ENCODE peak calls at places on chromosomes 12 and 14, in ten cellular contexts. One of them, this sample, is unnamed.
A peak's percentile ranks its signal among the peaks of the same experiment; 100 is the strongest.

GRCh38 chr12:84056-84455 is 17.5 kb downstream of the IQSEC3 start:
- DNase-seq in PC-3: no peak
- DNase-seq in GM20000: no peak
- DNase-seq in mucosa of descending colon: no peak
- DNase-seq in neural crest cell: no peak
- DNase-seq in upper lobe of left lung: no peak
- DNase-seq in B cell: no peak
- DNase-seq in fibroblast of mammary gland: no peak
- DNase-seq in CD8-positive, alpha-beta T cell: no peak
- DNase-seq in nephron progenitor cell: no peak
- DNase-seq in this sample: no peak

GRCh38 chr12:104023710-104024109 is 26.3 kb downstream of the GLT8D2 start:
- DNase-seq in PC-3: no peak
- DNase-seq in GM20000: no peak
- DNase-seq in mucosa of descending colon: no peak
- DNase-seq in neural crest cell: no peak
- DNase-seq in upper lobe of left lung: no peak
- DNase-seq in B cell: no peak
- DNase-seq in fibroblast of mammary gland: no peak
- DNase-seq in CD8-positive, alpha-beta T cell: no peak
- DNase-seq in nephron progenitor cell: no peak
- DNase-seq in this sample: no peak

GRCh38 chr14:90204516-90204915 is 51.8 kb upstream of the PSMC1 start:
- DNase-seq in PC-3: no peak
- DNase-seq in GM20000: no peak
- DNase-seq in mucosa of descending colon: no peak
- DNase-seq in neural crest cell: no peak
- DNase-seq in upper lobe of left lung: no peak
- DNase-seq in B cell: no peak
- DNase-seq in fibroblast of mammary gland: no peak
- DNase-seq in CD8-positive, alpha-beta T cell: no peak
- DNase-seq in nephron progenitor cell: no peak
- DNase-seq in this sample: no peak

GRCh38 chr14:59751578-59751977 is 119.0 kb downstream of the RTN1 start:
- DNase-seq in PC-3: no peak
- DNase-seq in GM20000: no peak
- DNase-seq in mucosa of descending colon: no peak
- DNase-seq in neural crest cell: no peak
- DNase-seq in upper lobe of left lung: no peak
- DNase-seq in B cell: no peak
- DNase-seq in fibroblast of mammary gland: no peak
- DNase-seq in CD8-positive, alpha-beta T cell: no peak
- DNase-seq in nephron progenitor cell: no peak
- DNase-seq in this sample: no peak

GRCh38 chr14:74973003-74973614 is 17.7 kb upstream of the PGF start:
- DNase-seq in PC-3: no peak
- DNase-seq in GM20000: no peak
- DNase-seq in mucosa of descending colon: peak; percentile 53
- DNase-seq in neural crest cell: no peak
- DNase-seq in upper lobe of left lung: peak; percentile 52
- DNase-seq in B cell: no peak
- DNase-seq in fibroblast of mammary gland: peak; percentile 14
- DNase-seq in CD8-positive, alpha-beta T cell: no peak
- DNase-seq in nephron progenitor cell: no peak
- DNase-seq in this sample: no peak

GRCh38 chr12:130633771-130634170 is 82.3 kb downstream of the RIMBP2 start:
- DNase-seq in PC-3: peak; percentile 33
- DNase-seq in GM20000: no peak
- DNase-seq in mucosa of descending colon: no peak
- DNase-seq in neural crest cell: peak; percentile 15
- DNase-seq in upper lobe of left lung: peak; percentile 45
- DNase-seq in B cell: no peak
- DNase-seq in fibroblast of mammary gland: no peak
- DNase-seq in CD8-positive, alpha-beta T cell: no peak
- DNase-seq in nephron progenitor cell: peak; percentile 50
- DNase-seq in this sample: no peak

GRCh38 chr12:132478845-132479244 is 11.1 kb upstream of the FBRSL1 start:
- DNase-seq in PC-3: peak; percentile 55
- DNase-seq in GM20000: no peak
- DNase-seq in mucosa of descending colon: no peak
- DNase-seq in neural crest cell: no peak
- DNase-seq in upper lobe of left lung: no peak
- DNase-seq in B cell: no peak
- DNase-seq in fibroblast of mammary gland: no peak
- DNase-seq in CD8-positive, alpha-beta T cell: no peak
- DNase-seq in nephron progenitor cell: no peak
- DNase-seq in this sample: no peak

GRCh38 chr12:72829838-72830237 is 557.7 kb downstream of the TRHDE start:
- DNase-seq in PC-3: no peak
- DNase-seq in GM20000: no peak
- DNase-seq in mucosa of descending colon: no peak
- DNase-seq in neural crest cell: no peak
- DNase-seq in upper lobe of left lung: no peak
- DNase-seq in B cell: no peak
- DNase-seq in fibroblast of mammary gland: no peak
- DNase-seq in CD8-positive, alpha-beta T cell: no peak
- DNase-seq in nephron progenitor cell: no peak
- DNase-seq in this sample: no peak

GRCh38 chr12:68521848-68522502 is 88.7 kb upstream of the RAP1B start:
- DNase-seq in PC-3: no peak
- DNase-seq in GM20000: no peak
- DNase-seq in mucosa of descending colon: no peak
- DNase-seq in neural crest cell: no peak
- DNase-seq in upper lobe of left lung: no peak
- DNase-seq in B cell: no peak
- DNase-seq in fibroblast of mammary gland: peak; percentile 37
- DNase-seq in CD8-positive, alpha-beta T cell: no peak
- DNase-seq in nephron progenitor cell: no peak
- DNase-seq in this sample: no peak

GRCh38 chr12:40104461-40105264 is 1.2 kb downstream of the SLC2A13 start:
- DNase-seq in PC-3: no peak
- DNase-seq in GM20000: no peak
- DNase-seq in mucosa of descending colon: no peak
- DNase-seq in neural crest cell: no peak
- DNase-seq in upper lobe of left lung: peak; percentile 35
- DNase-seq in B cell: no peak
- DNase-seq in fibroblast of mammary gland: no peak
- DNase-seq in CD8-positive, alpha-beta T cell: no peak
- DNase-seq in nephron progenitor cell: no peak
- DNase-seq in this sample: no peak

GRCh38 chr12:77575376-77575775 is 255.3 kb upstream of the NAV3 start:
- DNase-seq in PC-3: no peak
- DNase-seq in GM20000: no peak
- DNase-seq in mucosa of descending colon: no peak
- DNase-seq in neural crest cell: no peak
- DNase-seq in upper lobe of left lung: no peak
- DNase-seq in B cell: no peak
- DNase-seq in fibroblast of mammary gland: no peak
- DNase-seq in CD8-positive, alpha-beta T cell: no peak
- DNase-seq in nephron progenitor cell: no peak
- DNase-seq in this sample: no peak

GRCh38 chr12:93300611-93301021 is 77.1 kb upstream of the NUDT4 start:
- DNase-seq in PC-3: no peak
- DNase-seq in GM20000: no peak
- DNase-seq in mucosa of descending colon: no peak
- DNase-seq in neural crest cell: no peak
- DNase-seq in upper lobe of left lung: no peak
- DNase-seq in B cell: no peak
- DNase-seq in fibroblast of mammary gland: no peak
- DNase-seq in CD8-positive, alpha-beta T cell: no peak
- DNase-seq in nephron progenitor cell: no peak
- DNase-seq in this sample: no peak

GRCh38 chr12:80553316-80553715 is 109.3 kb downstream of the PTPRQ start:
- DNase-seq in PC-3: peak; percentile 87
- DNase-seq in GM20000: no peak
- DNase-seq in mucosa of descending colon: no peak
- DNase-seq in neural crest cell: no peak
- DNase-seq in upper lobe of left lung: no peak
- DNase-seq in B cell: no peak
- DNase-seq in fibroblast of mammary gland: peak; percentile 94
- DNase-seq in CD8-positive, alpha-beta T cell: no peak
- DNase-seq in nephron progenitor cell: no peak
- DNase-seq in this sample: no peak

GRCh38 chr12:79681008-79681590 is 9.7 kb downstream of the PAWR start:
- DNase-seq in PC-3: peak; percentile 80
- DNase-seq in GM20000: no peak
- DNase-seq in mucosa of descending colon: no peak
- DNase-seq in neural crest cell: no peak
- DNase-seq in upper lobe of left lung: no peak
- DNase-seq in B cell: no peak
- DNase-seq in fibroblast of mammary gland: peak; percentile 76
- DNase-seq in CD8-positive, alpha-beta T cell: no peak
- DNase-seq in nephron progenitor cell: no peak
- DNase-seq in this sample: no peak

GRCh38 chr12:129719426-129719825 is 184.4 kb downstream of the TMEM132D start:
- DNase-seq in PC-3: no peak
- DNase-seq in GM20000: no peak
- DNase-seq in mucosa of descending colon: no peak
- DNase-seq in neural crest cell: no peak
- DNase-seq in upper lobe of left lung: no peak
- DNase-seq in B cell: no peak
- DNase-seq in fibroblast of mammary gland: no peak
- DNase-seq in CD8-positive, alpha-beta T cell: no peak
- DNase-seq in nephron progenitor cell: no peak
- DNase-seq in this sample: no peak

GRCh38 chr12:15528666-15529065 is 206.4 kb downstream of the PTPRO start:
- DNase-seq in PC-3: no peak
- DNase-seq in GM20000: no peak
- DNase-seq in mucosa of descending colon: no peak
- DNase-seq in neural crest cell: no peak
- DNase-seq in upper lobe of left lung: no peak
- DNase-seq in B cell: no peak
- DNase-seq in fibroblast of mammary gland: no peak
- DNase-seq in CD8-positive, alpha-beta T cell: no peak
- DNase-seq in nephron progenitor cell: no peak
- DNase-seq in this sample: no peak

GRCh38 chr12:15530361-15530760 is 208.1 kb downstream of the PTPRO start:
- DNase-seq in PC-3: no peak
- DNase-seq in GM20000: no peak
- DNase-seq in mucosa of descending colon: no peak
- DNase-seq in neural crest cell: no peak
- DNase-seq in upper lobe of left lung: no peak
- DNase-seq in B cell: no peak
- DNase-seq in fibroblast of mammary gland: peak; percentile 55
- DNase-seq in CD8-positive, alpha-beta T cell: no peak
- DNase-seq in nephron progenitor cell: no peak
- DNase-seq in this sample: no peak

GRCh38 chr12:15526033-15526432 is 203.7 kb downstream of the PTPRO start:
- DNase-seq in PC-3: no peak
- DNase-seq in GM20000: peak; percentile 55
- DNase-seq in mucosa of descending colon: no peak
- DNase-seq in neural crest cell: no peak
- DNase-seq in upper lobe of left lung: no peak
- DNase-seq in B cell: peak; percentile 64
- DNase-seq in fibroblast of mammary gland: no peak
- DNase-seq in CD8-positive, alpha-beta T cell: no peak
- DNase-seq in nephron progenitor cell: no peak
- DNase-seq in this sample: peak; percentile 63

GRCh38 chr12:15525414-15525813 is 203.1 kb downstream of the PTPRO start:
- DNase-seq in PC-3: no peak
- DNase-seq in GM20000: no peak
- DNase-seq in mucosa of descending colon: no peak
- DNase-seq in neural crest cell: no peak
- DNase-seq in upper lobe of left lung: no peak
- DNase-seq in B cell: no peak
- DNase-seq in fibroblast of mammary gland: no peak
- DNase-seq in CD8-positive, alpha-beta T cell: no peak
- DNase-seq in nephron progenitor cell: no peak
- DNase-seq in this sample: no peak

GRCh38 chr12:15527201-15527782 is 205.0 kb downstream of the PTPRO start:
- DNase-seq in PC-3: peak; percentile 53
- DNase-seq in GM20000: no peak
- DNase-seq in mucosa of descending colon: peak; percentile 40
- DNase-seq in neural crest cell: no peak
- DNase-seq in upper lobe of left lung: no peak
- DNase-seq in B cell: no peak
- DNase-seq in fibroblast of mammary gland: peak; percentile 56
- DNase-seq in CD8-positive, alpha-beta T cell: no peak
- DNase-seq in nephron progenitor cell: no peak
- DNase-seq in this sample: no peak
- TF ChIP-seq CTCF in PC-3: peak; percentile 72
- TF ChIP-seq CTCF in GM20000: no peak
- TF ChIP-seq CTCF in mucosa of descending colon: no peak
- TF ChIP-seq CTCF in neural crest cell: peak; percentile 36
- TF ChIP-seq CTCF in upper lobe of left lung: no peak
- TF ChIP-seq CTCF in B cell: no peak
- TF ChIP-seq CTCF in fibroblast of mammary gland: peak; percentile 45
- TF ChIP-seq CTCF in CD8-positive, alpha-beta T cell: no peak
- TF ChIP-seq CTCF in nephron progenitor cell: no peak
- TF ChIP-seq CTCF in this sample: no peak

GRCh38 chr14:78790262-78790661 is 620.1 kb downstream of the NRXN3 start:
- DNase-seq in PC-3: no peak
- DNase-seq in GM20000: no peak
- DNase-seq in mucosa of descending colon: no peak
- DNase-seq in neural crest cell: no peak
- DNase-seq in upper lobe of left lung: no peak
- DNase-seq in B cell: no peak
- DNase-seq in fibroblast of mammary gland: peak; percentile 8
- DNase-seq in CD8-positive, alpha-beta T cell: no peak
- DNase-seq in nephron progenitor cell: no peak
- DNase-seq in this sample: no peak
- TF ChIP-seq CTCF in PC-3: peak; percentile 37
- TF ChIP-seq CTCF in GM20000: no peak
- TF ChIP-seq CTCF in mucosa of descending colon: no peak
- TF ChIP-seq CTCF in neural crest cell: peak; percentile 48
- TF ChIP-seq CTCF in upper lobe of left lung: no peak
- TF ChIP-seq CTCF in B cell: no peak
- TF ChIP-seq CTCF in fibroblast of mammary gland: peak; percentile 13
- TF ChIP-seq CTCF in CD8-positive, alpha-beta T cell: no peak
- TF ChIP-seq CTCF in nephron progenitor cell: no peak
- TF ChIP-seq CTCF in this sample: no peak

GRCh38 chr12:42255221-42255874 is 17.3 kb upstream of the YAF2 start:
- DNase-seq in PC-3: no peak
- DNase-seq in GM20000: no peak
- DNase-seq in mucosa of descending colon: no peak
- DNase-seq in neural crest cell: no peak
- DNase-seq in upper lobe of left lung: no peak
- DNase-seq in B cell: no peak
- DNase-seq in fibroblast of mammary gland: no peak
- DNase-seq in CD8-positive, alpha-beta T cell: no peak
- DNase-seq in nephron progenitor cell: no peak
- DNase-seq in this sample: no peak
- TF ChIP-seq CTCF in PC-3: peak; percentile 19
- TF ChIP-seq CTCF in GM20000: no peak
- TF ChIP-seq CTCF in mucosa of descending colon: no peak
- TF ChIP-seq CTCF in neural crest cell: no peak
- TF ChIP-seq CTCF in upper lobe of left lung: no peak
- TF ChIP-seq CTCF in B cell: no peak
- TF ChIP-seq CTCF in fibroblast of mammary gland: no peak
- TF ChIP-seq CTCF in CD8-positive, alpha-beta T cell: no peak
- TF ChIP-seq CTCF in nephron progenitor cell: no peak
- TF ChIP-seq CTCF in this sample: no peak

DNA sequence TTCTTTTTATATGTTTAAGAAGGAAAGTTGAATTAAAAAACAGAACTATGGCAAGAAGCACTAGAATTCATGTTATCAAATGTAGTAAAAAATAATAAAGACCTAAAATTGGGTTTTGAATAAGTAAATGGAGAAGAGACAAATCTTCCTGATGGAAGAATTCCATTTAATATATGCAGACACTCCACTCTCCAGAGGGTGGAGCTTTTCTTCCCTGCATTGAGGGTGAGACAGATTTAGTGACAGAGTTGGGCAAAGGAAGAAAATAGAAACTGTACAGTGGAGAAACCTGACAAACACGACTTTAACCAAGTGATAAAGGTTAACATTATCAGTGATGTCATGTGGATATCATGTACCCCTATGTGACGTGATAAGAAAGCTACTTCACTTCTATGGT is 217.6 kb downstream of the PRKD1 start:
- DNase-seq in PC-3: peak; percentile 22
- DNase-seq in GM20000: no peak
- DNase-seq in mucosa of descending colon: no peak
- DNase-seq in neural crest cell: no peak
- DNase-seq in upper lobe of left lung: no peak
- DNase-seq in B cell: no peak
- DNase-seq in fibroblast of mammary gland: peak; percentile 29
- DNase-seq in CD8-positive, alpha-beta T cell: no peak
- DNase-seq in nephron progenitor cell: no peak
- DNase-seq in this sample: no peak
- TF ChIP-seq CTCF in PC-3: peak; percentile 50
- TF ChIP-seq CTCF in GM20000: no peak
- TF ChIP-seq CTCF in mucosa of descending colon: no peak
- TF ChIP-seq CTCF in neural crest cell: no peak
- TF ChIP-seq CTCF in upper lobe of left lung: no peak
- TF ChIP-seq CTCF in B cell: no peak
- TF ChIP-seq CTCF in fibroblast of mammary gland: peak; percentile 42
- TF ChIP-seq CTCF in CD8-positive, alpha-beta T cell: no peak
- TF ChIP-seq CTCF in nephron progenitor cell: no peak
- TF ChIP-seq CTCF in this sample: no peak

This sample was measured in GM10248.